ENCODE peak calls at places on chromosome 7, in five cellular contexts. W is COLO829, A is Calu3, B is testis, U is COR-L47. O is an unnamed sample.

GRCh38 chr7:131094685-131095084 is 233.0 kb upstream of the MKLN1 start:
- DNase-seq in B (no peak), U (no peak), A (no peak), W (no peak), O (no peak)

GRCh38 chr7:135236727-135237126 is 3.1 kb downstream of the STRA8 start:
- DNase-seq in U (no peak), B (no peak), A (no peak), W (no peak), O (no peak)

GRCh38 chr7:43553999-43554398 is 28.9 kb upstream of the STK17A start:
- DNase-seq in U (no peak), B (no peak), W (no peak), A (no peak), O (no peak)

GRCh38 chr7:30848121-30848855 is 63.4 kb upstream of the AQP1 start:
- DNase-seq in B (no peak), U (no peak), W (no peak), A (no peak), O (no peak)

GRCh38 chr7:158649279-158649678 is 55.3 kb downstream of the NCAPG2 start:
- DNase-seq in A (no peak), U (no peak), B (no peak), W (peak), O (no peak)

GRCh38 chr7:83941300-83941699 is 253.3 kb downstream of the SEMA3A start:
- DNase-seq in A (no peak), W (peak), U (no peak), B (no peak), O (peak)

GRCh38 chr7:33757563-33758165 is 147.7 kb upstream of the BMPER start:
- DNase-seq in A (peak), B (peak), U (peak), W (peak), O (no peak)

GRCh38 chr7:142391191-142391992 is 133.5 kb upstream of the PRSS58 start:
- DNase-seq in W (no peak), U (peak), A (no peak), B (peak), O (no peak)

GRCh38 chr7:107614425-107614824 is 34.4 kb downstream of the BCAP29 start:
- DNase-seq in W (no peak), B (no peak), A (no peak), U (no peak), O (no peak)

GRCh38 chr7:106256137-106256536 is 28.6 kb downstream of the NAMPT start:
- DNase-seq in U (no peak), W (no peak), A (no peak), B (no peak), O (no peak)

GRCh38 chr7:21300692-21301091 is 127.2 kb upstream of the SP4 start:
- DNase-seq in B (no peak), W (no peak), A (peak), U (no peak), O (no peak)

GRCh38 chr7:151168022-151168786 is 710 bp upstream of the GBX1 start:
- DNase-seq in B (peak), W (no peak), A (peak), U (no peak), O (no peak)

GRCh38 chr7:127256326-127256725 is 3.6 kb upstream of the GRM8 start:
- DNase-seq in W (no peak), U (no peak), A (no peak), B (no peak), O (no peak)

GRCh38 chr7:326273-326672 is 36.3 kb downstream of the FOXL3 start:
- DNase-seq in W (no peak), A (no peak), B (no peak), U (no peak), O (no peak)

GRCh38 chr7:136845899-136846465 is 22.5 kb upstream of the CHRM2 start:
- DNase-seq in B (no peak), U (no peak), A (no peak), W (no peak), O (no peak)

GRCh38 chr7:140316165-140316661 is 82.1 kb downstream of the SLC37A3 start:
- DNase-seq in W (peak), A (peak), B (peak), U (no peak), O (peak)

GRCh38 chr7:68700414-68700813 is 897.9 kb upstream of the AUTS2 start:
- DNase-seq in U (no peak), A (no peak), W (no peak), B (no peak), O (no peak)

GRCh38 chr7:40234046-40234445 is 99.2 kb downstream of the SUGCT start:
- DNase-seq in W (no peak), U (no peak), B (no peak), A (peak), O (no peak)

O was measured in foreskin melanocyte.